ENCODE peak calls at places on chromosomes 5 and 9, in seven cellular contexts. G is GM10248, E is GM12878, W is cardiac fibroblast, I is RWPE1, A is heart right ventricle, D is neural progenitor cell. T is an unnamed sample.

GRCh38 chr5:151082976-151083651 is 2.3 kb upstream of the TNIP1 start:
- DNase-seq in G (no peak), E (no peak), W (peak; percentile 80), I (peak; percentile 88), A (no peak), D (no peak), T (peak; percentile 84)

GRCh38 chr5:178418471-178419010 is 171.7 kb downstream of the COL23A1 start:
- DNase-seq in G (no peak), E (no peak), W (no peak), I (no peak), A (no peak), D (no peak), T (no peak)

GRCh38 chr9:18708429-18708828 is 234.5 kb downstream of the ADAMTSL1 start:
- DNase-seq in G (no peak), E (no peak), W (no peak), I (no peak), A (no peak), D (no peak), T (no peak)

GRCh38 chr5:14582797-14583137 is 1.2 kb downstream of the OTULINL start:
- DNase-seq in G (no peak), E (no peak), W (no peak), I (no peak), A (no peak), D (no peak), T (no peak)

GRCh38 chr9:120336021-120336752 is 243.8 kb downstream of the CDK5RAP2 start:
- DNase-seq in G (no peak), E (no peak), W (peak; percentile 57), I (no peak), A (no peak), D (no peak), T (peak; percentile 23)

GRCh38 chr5:73950441-73950873 is 324.5 kb downstream of the ARHGEF28 start:
- DNase-seq in G (no peak), E (no peak), W (no peak), I (no peak), A (no peak), D (no peak), T (no peak)

GRCh38 chr5:115079934-115080623 is 89.6 kb downstream of the TRIM36 start:
- DNase-seq in G (no peak), E (no peak), W (no peak), I (no peak), A (no peak), D (no peak), T (no peak)

GRCh38 chr5:82347213-82347947 is 69.2 kb upstream of the RPS23 start:
- DNase-seq in G (no peak), E (no peak), W (peak; percentile 74), I (no peak), A (peak; percentile 23), D (no peak), T (no peak)

GRCh38 chr9:108443741-108444140 is 412.0 kb downstream of the ACTL7B start:
- DNase-seq in G (no peak), E (no peak), W (peak; percentile 83), I (peak; percentile 79), A (no peak), D (no peak), T (no peak)

GRCh38 chr5:170603578-170604565 is 100.1 kb downstream of the KCNIP1 start:
- DNase-seq in G (peak; percentile 74), E (no peak), W (peak; percentile 47), I (peak; percentile 87), A (peak; percentile 53), D (peak; percentile 90), T (peak; percentile 66)

GRCh38 chr5:126416266-126416925 is 6.8 kb upstream of the GRAMD2B start:
- DNase-seq in G (no peak), E (no peak), W (peak; percentile 14), I (no peak), A (no peak), D (no peak), T (no peak)

GRCh38 chr5:150738862-150739261 is 20.0 kb downstream of the DCTN4 start:
- DNase-seq in G (no peak), E (no peak), W (no peak), I (no peak), A (no peak), D (no peak), T (no peak)

GRCh38 chr5:17222679-17223078 is 5.2 kb downstream of the BASP1 start:
- DNase-seq in G (no peak), E (no peak), W (no peak), I (no peak), A (no peak), D (peak; percentile 31), T (no peak)

GRCh38 chr9:107174441-107174840 is 108.6 kb upstream of the RAD23B start:
- DNase-seq in G (no peak), E (no peak), W (peak; percentile 14), I (no peak), A (no peak), D (no peak), T (peak; percentile 35)

GRCh38 chr5:155140646-155141045 is 127.1 kb downstream of the KIF4B start:
- DNase-seq in G (no peak), E (no peak), W (no peak), I (no peak), A (no peak), D (no peak), T (no peak)

GRCh38 chr9:114098660-114099522 is at the start of gene KIF12:
- DNase-seq in G (no peak), E (no peak), W (no peak), I (peak; percentile 79), A (no peak), D (peak; percentile 89), T (peak; percentile 47)

GRCh38 chr5:132466453-132467291 is 23.9 kb downstream of the IRF1 start:
- DNase-seq in G (peak; percentile 73), E (peak; percentile 94), W (peak; percentile 64), I (peak; percentile 44), A (peak; percentile 55), D (no peak), T (peak; percentile 89)

GRCh38 chr5:100407053-100407452 is 128.1 kb upstream of the FAM174A start:
- DNase-seq in G (no peak), E (no peak), W (no peak), I (no peak), A (no peak), D (no peak), T (no peak)

GRCh38 chr5:40223884-40224402 is 455.8 kb upstream of the PTGER4 start:
- DNase-seq in G (no peak), E (peak; percentile 85), W (peak; percentile 94), I (peak; percentile 16), A (no peak), D (no peak), T (peak; percentile 65)

GRCh38 chr5:116448869-116449453 is 125.7 kb downstream of the SEMA6A start:
- DNase-seq in G (no peak), E (no peak), W (no peak), I (no peak), A (no peak), D (no peak), T (no peak)

GRCh38 chr9:87338075-87338989 is 159.3 kb upstream of the DAPK1 start:
- DNase-seq in G (no peak), E (no peak), W (no peak), I (no peak), A (no peak), D (peak; percentile 17), T (no peak)

GRCh38 chr9:87336407-87336806 is 161.3 kb upstream of the DAPK1 start:
- DNase-seq in G (no peak), E (no peak), W (no peak), I (no peak), A (no peak), D (no peak), T (no peak)

GRCh38 chr9:87334366-87334765 is 163.3 kb upstream of the DAPK1 start:
- DNase-seq in G (no peak), E (no peak), W (no peak), I (no peak), A (no peak), D (no peak), T (no peak)

GRCh38 chr9:87337335-87338074 is 160.2 kb upstream of the DAPK1 start:
- DNase-seq in G (no peak), E (no peak), W (no peak), I (no peak), A (no peak), D (peak; percentile 47), T (no peak)

GRCh38 chr9:87336914-87337333 is 160.7 kb upstream of the DAPK1 start:
- DNase-seq in G (peak; percentile 54), E (peak; percentile 13), W (peak; percentile 90), I (peak; percentile 61), A (no peak), D (peak; percentile 89), T (peak; percentile 22)
- TF ChIP-seq CTCF in G (peak; percentile 64), E (peak; percentile 52), W (peak; percentile 59), I (peak; percentile 74), A (peak; percentile 73), D (peak; percentile 85), T (peak; percentile 80)

GRCh38 chr5:428219-428618 is 14.8 kb upstream of the EXOC3 start:
- DNase-seq in G (no peak), E (no peak), W (no peak), I (no peak), A (no peak), D (no peak), T (no peak)

GRCh38 chr5:424259-425110 is 18.5 kb upstream of the EXOC3 start:
- DNase-seq in G (peak; percentile 86), E (peak; percentile 82), W (no peak), I (no peak), A (no peak), D (no peak), T (no peak)

GRCh38 chr5:425714-426113 is 17.3 kb upstream of the EXOC3 start:
- DNase-seq in G (no peak), E (no peak), W (peak; percentile 31), I (no peak), A (no peak), D (no peak), T (peak; percentile 34)

GRCh38 chr5:427415-428087 is 15.4 kb upstream of the EXOC3 start:
- DNase-seq in G (no peak), E (no peak), W (no peak), I (no peak), A (no peak), D (no peak), T (no peak)

GRCh38 chr5:426392-426976 is 16.5 kb upstream of the EXOC3 start:
- DNase-seq in G (no peak), E (no peak), W (no peak), I (no peak), A (no peak), D (no peak), T (no peak)
- TF ChIP-seq CTCF in G (no peak), E (no peak), W (no peak), I (no peak), A (no peak), D (no peak), T (no peak)

DNA sequence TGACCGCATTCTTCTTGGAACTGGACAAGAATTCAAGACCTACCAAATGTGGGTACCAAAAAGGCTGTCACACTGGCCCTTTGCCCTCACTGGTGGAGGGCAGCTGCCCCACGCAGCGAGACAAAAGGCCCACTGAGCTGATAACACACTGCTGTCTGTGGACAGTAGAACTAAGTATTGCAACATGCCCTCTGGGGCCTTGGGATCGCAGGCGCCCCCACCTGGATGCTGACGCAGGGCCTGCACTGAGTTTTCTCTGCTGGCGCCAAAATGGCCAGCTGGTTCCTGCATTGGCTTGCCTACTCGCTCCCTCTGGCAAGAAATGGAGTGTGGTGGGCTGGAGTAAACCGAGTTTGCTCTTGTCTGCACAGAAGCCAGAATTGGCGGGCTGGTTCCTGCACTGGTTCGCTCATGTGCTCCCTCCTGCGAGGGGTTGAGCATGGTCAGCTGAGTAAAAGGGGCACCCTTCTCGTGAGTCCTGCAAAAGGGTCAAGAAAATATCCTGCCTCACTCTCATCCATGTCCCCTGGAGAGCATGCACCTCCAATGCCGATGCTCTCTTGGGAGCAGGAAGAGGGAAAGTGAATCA is 55.7 kb downstream of the NXNL2 start:
- DNase-seq in G (no peak), E (no peak), W (no peak), I (no peak), A (no peak), D (peak; percentile 18), T (peak; percentile 28)
- TF ChIP-seq CTCF in G (no peak), E (no peak), W (no peak), I (no peak), A (no peak), D (peak; percentile 41), T (no peak)

GRCh38 chr9:130236436-130236985 is 29.0 kb upstream of the HMCN2 start:
- DNase-seq in G (no peak), E (no peak), W (no peak), I (no peak), A (no peak), D (no peak), T (no peak)
- TF ChIP-seq CTCF in G (no peak), E (no peak), W (no peak), I (peak; percentile 2), A (no peak), D (no peak), T (peak; percentile 36)